ENCODE peak calls at places on chromosomes 6 and 20, in nine cellular contexts. One of them, this sample, is unnamed.

GRCh38 chr6:141158740-141159139 is 974.0 kb upstream of the GJE1 start:
- DNase-seq in AG08396: no peak
- DNase-seq in amniotic stem cell: no peak
- DNase-seq in NCI-H226: no peak
- DNase-seq in right cardiac atrium: no peak
- DNase-seq in fibroblast of pulmonary artery: no peak
- DNase-seq in stimulated activated CD8-positive, alpha-beta memory T cell treated with anti-CD3 and anti-CD28 coated beads, Interleukin-2, amount 100 ng/mL, for 1 hour: no peak
- DNase-seq in keratinocyte: no peak
- DNase-seq in AG08395: no peak
- DNase-seq in this sample: no peak

GRCh38 chr6:134903448-134903847 is 46.5 kb downstream of the ALDH8A1 start:
- DNase-seq in keratinocyte: no peak
- DNase-seq in AG08395: no peak
- DNase-seq in stimulated activated CD8-positive, alpha-beta memory T cell treated with anti-CD3 and anti-CD28 coated beads, Interleukin-2, amount 100 ng/mL, for 1 hour: no peak
- DNase-seq in AG08396: no peak
- DNase-seq in amniotic stem cell: no peak
- DNase-seq in right cardiac atrium: no peak
- DNase-seq in fibroblast of pulmonary artery: no peak
- DNase-seq in NCI-H226: no peak
- DNase-seq in this sample: no peak

GRCh38 chr6:159760602-159761057 is 1.2 kb upstream of the ACAT2 start:
- DNase-seq in stimulated activated CD8-positive, alpha-beta memory T cell treated with anti-CD3 and anti-CD28 coated beads, Interleukin-2, amount 100 ng/mL, for 1 hour: no peak
- DNase-seq in fibroblast of pulmonary artery: peak; percentile 80
- DNase-seq in AG08396: peak; percentile 55
- DNase-seq in NCI-H226: peak; percentile 93
- DNase-seq in amniotic stem cell: peak; percentile 4
- DNase-seq in keratinocyte: no peak
- DNase-seq in AG08395: peak; percentile 51
- DNase-seq in right cardiac atrium: no peak
- DNase-seq in this sample: peak; percentile 66

GRCh38 chr6:157726892-157727628 is 96.0 kb upstream of the SNX9 start:
- DNase-seq in right cardiac atrium: peak; percentile 93
- DNase-seq in stimulated activated CD8-positive, alpha-beta memory T cell treated with anti-CD3 and anti-CD28 coated beads, Interleukin-2, amount 100 ng/mL, for 1 hour: no peak
- DNase-seq in keratinocyte: no peak
- DNase-seq in AG08395: no peak
- DNase-seq in amniotic stem cell: no peak
- DNase-seq in NCI-H226: no peak
- DNase-seq in fibroblast of pulmonary artery: no peak
- DNase-seq in AG08396: no peak
- DNase-seq in this sample: no peak

GRCh38 chr20:41124451-41125094 is 12.8 kb upstream of the PLCG1 start:
- DNase-seq in stimulated activated CD8-positive, alpha-beta memory T cell treated with anti-CD3 and anti-CD28 coated beads, Interleukin-2, amount 100 ng/mL, for 1 hour: no peak
- DNase-seq in keratinocyte: no peak
- DNase-seq in fibroblast of pulmonary artery: no peak
- DNase-seq in AG08396: no peak
- DNase-seq in NCI-H226: no peak
- DNase-seq in right cardiac atrium: no peak
- DNase-seq in amniotic stem cell: no peak
- DNase-seq in AG08395: no peak
- DNase-seq in this sample: no peak

GRCh38 chr6:127349980-127350379 is 6.6 kb upstream of the ECHDC1 start:
- DNase-seq in fibroblast of pulmonary artery: no peak
- DNase-seq in AG08395: no peak
- DNase-seq in amniotic stem cell: no peak
- DNase-seq in stimulated activated CD8-positive, alpha-beta memory T cell treated with anti-CD3 and anti-CD28 coated beads, Interleukin-2, amount 100 ng/mL, for 1 hour: no peak
- DNase-seq in right cardiac atrium: no peak
- DNase-seq in AG08396: no peak
- DNase-seq in NCI-H226: no peak
- DNase-seq in keratinocyte: no peak
- DNase-seq in this sample: no peak

GRCh38 chr6:133203344-133203697 is 37.8 kb upstream of the EYA4 start:
- DNase-seq in AG08395: no peak
- DNase-seq in right cardiac atrium: no peak
- DNase-seq in keratinocyte: no peak
- DNase-seq in AG08396: no peak
- DNase-seq in amniotic stem cell: no peak
- DNase-seq in fibroblast of pulmonary artery: no peak
- DNase-seq in stimulated activated CD8-positive, alpha-beta memory T cell treated with anti-CD3 and anti-CD28 coated beads, Interleukin-2, amount 100 ng/mL, for 1 hour: no peak
- DNase-seq in NCI-H226: no peak
- DNase-seq in this sample: no peak

GRCh38 chr6:169661357-169661756 is 40.5 kb downstream of the WDR27 start:
- DNase-seq in amniotic stem cell: no peak
- DNase-seq in right cardiac atrium: no peak
- DNase-seq in NCI-H226: no peak
- DNase-seq in keratinocyte: no peak
- DNase-seq in stimulated activated CD8-positive, alpha-beta memory T cell treated with anti-CD3 and anti-CD28 coated beads, Interleukin-2, amount 100 ng/mL, for 1 hour: no peak
- DNase-seq in AG08395: no peak
- DNase-seq in fibroblast of pulmonary artery: no peak
- DNase-seq in AG08396: no peak
- DNase-seq in this sample: no peak

GRCh38 chr6:20837189-20837588 is 302.9 kb downstream of the CDKAL1 start:
- DNase-seq in amniotic stem cell: no peak
- DNase-seq in NCI-H226: no peak
- DNase-seq in keratinocyte: no peak
- DNase-seq in stimulated activated CD8-positive, alpha-beta memory T cell treated with anti-CD3 and anti-CD28 coated beads, Interleukin-2, amount 100 ng/mL, for 1 hour: no peak
- DNase-seq in AG08396: no peak
- DNase-seq in fibroblast of pulmonary artery: no peak
- DNase-seq in right cardiac atrium: no peak
- DNase-seq in AG08395: no peak
- DNase-seq in this sample: no peak

GRCh38 chr6:2986722-2987196 is 12.9 kb upstream of the NQO2 start:
- DNase-seq in AG08396: no peak
- DNase-seq in right cardiac atrium: no peak
- DNase-seq in amniotic stem cell: peak; percentile 75
- DNase-seq in AG08395: peak; percentile 61
- DNase-seq in keratinocyte: no peak
- DNase-seq in fibroblast of pulmonary artery: peak; percentile 85
- DNase-seq in stimulated activated CD8-positive, alpha-beta memory T cell treated with anti-CD3 and anti-CD28 coated beads, Interleukin-2, amount 100 ng/mL, for 1 hour: no peak
- DNase-seq in NCI-H226: peak; percentile 88
- DNase-seq in this sample: no peak

GRCh38 chr6:163991326-163991725 is 576.8 kb downstream of the QKI start:
- DNase-seq in right cardiac atrium: no peak
- DNase-seq in AG08396: no peak
- DNase-seq in NCI-H226: no peak
- DNase-seq in stimulated activated CD8-positive, alpha-beta memory T cell treated with anti-CD3 and anti-CD28 coated beads, Interleukin-2, amount 100 ng/mL, for 1 hour: no peak
- DNase-seq in amniotic stem cell: no peak
- DNase-seq in fibroblast of pulmonary artery: no peak
- DNase-seq in keratinocyte: no peak
- DNase-seq in AG08395: no peak
- DNase-seq in this sample: no peak

This sample was measured in trophoblast cell.